ENCODE peak calls at places on chromosome 18, in five cellular contexts. One of them, this sample, is unnamed.

GRCh38 chr18:9894454-9895068 is 8.8 kb downstream of the TXNDC2 start:
- DNase-seq in C1 segment of cervical spinal cord: no peak
- DNase-seq in NT2/D1: no peak
- DNase-seq in progenitor cell of endocrine pancreas: no peak
- DNase-seq in astrocyte of the cerebellum: no peak
- DNase-seq in this sample: no peak

GRCh38 chr18:22219568-22220355 is 50.4 kb downstream of the GATA6 start:
- DNase-seq in C1 segment of cervical spinal cord: no peak
- DNase-seq in NT2/D1: no peak
- DNase-seq in progenitor cell of endocrine pancreas: no peak
- DNase-seq in astrocyte of the cerebellum: no peak
- DNase-seq in this sample: no peak

GRCh38 chr18:47036298-47036874 is 965 bp upstream of the ELOA2 start:
- DNase-seq in C1 segment of cervical spinal cord: no peak
- DNase-seq in NT2/D1: peak
- DNase-seq in progenitor cell of endocrine pancreas: no peak
- DNase-seq in astrocyte of the cerebellum: no peak
- DNase-seq in this sample: no peak

GRCh38 chr18:63887424-63887823 is at the start of gene SERPINB2:
- DNase-seq in C1 segment of cervical spinal cord: no peak
- DNase-seq in NT2/D1: no peak
- DNase-seq in progenitor cell of endocrine pancreas: no peak
- DNase-seq in astrocyte of the cerebellum: no peak
- DNase-seq in this sample: no peak

GRCh38 chr18:9996104-9996503 is 82.3 kb downstream of the VAPA start:
- DNase-seq in C1 segment of cervical spinal cord: no peak
- DNase-seq in NT2/D1: no peak
- DNase-seq in progenitor cell of endocrine pancreas: no peak
- DNase-seq in astrocyte of the cerebellum: no peak
- DNase-seq in this sample: no peak

GRCh38 chr18:79493801-79494211 is 98.1 kb downstream of the NFATC1 start:
- DNase-seq in C1 segment of cervical spinal cord: no peak
- DNase-seq in NT2/D1: no peak
- DNase-seq in progenitor cell of endocrine pancreas: no peak
- DNase-seq in astrocyte of the cerebellum: no peak
- DNase-seq in this sample: peak

GRCh38 chr18:8701546-8702118 is 3.7 kb upstream of the MTCL1 start:
- DNase-seq in C1 segment of cervical spinal cord: no peak
- DNase-seq in NT2/D1: no peak
- DNase-seq in progenitor cell of endocrine pancreas: no peak
- DNase-seq in astrocyte of the cerebellum: no peak
- DNase-seq in this sample: no peak

GRCh38 chr18:49301608-49302007 is 158.8 kb downstream of the DYM start:
- DNase-seq in C1 segment of cervical spinal cord: no peak
- DNase-seq in NT2/D1: no peak
- DNase-seq in progenitor cell of endocrine pancreas: no peak
- DNase-seq in astrocyte of the cerebellum: no peak
- DNase-seq in this sample: no peak

GRCh38 chr18:7021994-7022840 is 95.4 kb downstream of the LAMA1 start:
- DNase-seq in C1 segment of cervical spinal cord: no peak
- DNase-seq in NT2/D1: no peak
- DNase-seq in progenitor cell of endocrine pancreas: no peak
- DNase-seq in astrocyte of the cerebellum: peak
- DNase-seq in this sample: no peak

GRCh38 chr18:34794346-34794745 is 84.2 kb downstream of the DTNA start:
- DNase-seq in C1 segment of cervical spinal cord: no peak
- DNase-seq in NT2/D1: no peak
- DNase-seq in progenitor cell of endocrine pancreas: no peak
- DNase-seq in astrocyte of the cerebellum: no peak
- DNase-seq in this sample: no peak

GRCh38 chr18:12034241-12035100 is 53.2 kb downstream of the IMPA2 start:
- DNase-seq in C1 segment of cervical spinal cord: no peak
- DNase-seq in NT2/D1: no peak
- DNase-seq in progenitor cell of endocrine pancreas: no peak
- DNase-seq in astrocyte of the cerebellum: no peak
- DNase-seq in this sample: peak

GRCh38 chr18:79553154-79553553 is 126.4 kb upstream of the CTDP1 start:
- DNase-seq in C1 segment of cervical spinal cord: no peak
- DNase-seq in NT2/D1: no peak
- DNase-seq in progenitor cell of endocrine pancreas: no peak
- DNase-seq in astrocyte of the cerebellum: no peak
- DNase-seq in this sample: no peak

GRCh38 chr18:9117980-9118841 is 15.7 kb downstream of the NDUFV2 start:
- DNase-seq in C1 segment of cervical spinal cord: no peak
- DNase-seq in NT2/D1: no peak
- DNase-seq in progenitor cell of endocrine pancreas: no peak
- DNase-seq in astrocyte of the cerebellum: no peak
- DNase-seq in this sample: no peak

GRCh38 chr18:36095936-36096519 is 28.7 kb upstream of the RPRD1A start:
- DNase-seq in C1 segment of cervical spinal cord: no peak
- DNase-seq in NT2/D1: peak
- DNase-seq in progenitor cell of endocrine pancreas: no peak
- DNase-seq in astrocyte of the cerebellum: peak
- DNase-seq in this sample: no peak

GRCh38 chr18:58887613-58887963 is 22.9 kb downstream of the ZNF532 start:
- DNase-seq in C1 segment of cervical spinal cord: peak
- DNase-seq in NT2/D1: no peak
- DNase-seq in progenitor cell of endocrine pancreas: no peak
- DNase-seq in astrocyte of the cerebellum: no peak
- DNase-seq in this sample: peak

GRCh38 chr18:55247032-55247431 is 287.8 kb upstream of the CCDC68 start:
- DNase-seq in C1 segment of cervical spinal cord: no peak
- DNase-seq in NT2/D1: no peak
- DNase-seq in progenitor cell of endocrine pancreas: no peak
- DNase-seq in astrocyte of the cerebellum: no peak
- DNase-seq in this sample: no peak

GRCh38 chr18:75607701-75608100 is 180.2 kb upstream of the SMIM21 start:
- DNase-seq in C1 segment of cervical spinal cord: no peak
- DNase-seq in NT2/D1: no peak
- DNase-seq in progenitor cell of endocrine pancreas: no peak
- DNase-seq in astrocyte of the cerebellum: peak
- DNase-seq in this sample: no peak

GRCh38 chr18:27921904-27922541 is 254.9 kb downstream of the CDH2 start:
- DNase-seq in C1 segment of cervical spinal cord: no peak
- DNase-seq in NT2/D1: peak
- DNase-seq in progenitor cell of endocrine pancreas: no peak
- DNase-seq in astrocyte of the cerebellum: peak
- DNase-seq in this sample: no peak

GRCh38 chr18:63016270-63016669 is 300.9 kb downstream of the PHLPP1 start:
- DNase-seq in C1 segment of cervical spinal cord: peak
- DNase-seq in NT2/D1: peak
- DNase-seq in progenitor cell of endocrine pancreas: no peak
- DNase-seq in astrocyte of the cerebellum: peak
- DNase-seq in this sample: no peak

GRCh38 chr18:48829443-48830149 is 121.2 kb downstream of the SMAD7 start:
- DNase-seq in C1 segment of cervical spinal cord: no peak
- DNase-seq in NT2/D1: no peak
- DNase-seq in progenitor cell of endocrine pancreas: no peak
- DNase-seq in astrocyte of the cerebellum: no peak
- DNase-seq in this sample: no peak

GRCh38 chr18:59783138-59783537 is 85.9 kb upstream of the CCBE1 start:
- DNase-seq in C1 segment of cervical spinal cord: no peak
- DNase-seq in NT2/D1: peak
- DNase-seq in progenitor cell of endocrine pancreas: no peak
- DNase-seq in astrocyte of the cerebellum: peak
- DNase-seq in this sample: no peak

GRCh38 chr18:75421656-75422055 is 5.8 kb downstream of the SMIM21 start:
- DNase-seq in C1 segment of cervical spinal cord: no peak
- DNase-seq in NT2/D1: no peak
- DNase-seq in progenitor cell of endocrine pancreas: no peak
- DNase-seq in astrocyte of the cerebellum: no peak
- DNase-seq in this sample: no peak

GRCh38 chr18:6310714-6311113 is 104.0 kb downstream of the L3MBTL4 start:
- DNase-seq in C1 segment of cervical spinal cord: no peak
- DNase-seq in NT2/D1: no peak
- DNase-seq in progenitor cell of endocrine pancreas: no peak
- DNase-seq in astrocyte of the cerebellum: no peak
- DNase-seq in this sample: no peak

GRCh38 chr18:25737710-25738251 is 352.6 kb downstream of the SS18 start:
- DNase-seq in C1 segment of cervical spinal cord: no peak
- DNase-seq in NT2/D1: no peak
- DNase-seq in progenitor cell of endocrine pancreas: no peak
- DNase-seq in astrocyte of the cerebellum: peak
- DNase-seq in this sample: no peak

GRCh38 chr18:74268175-74268574 is 23.6 kb downstream of the CYB5A start:
- DNase-seq in C1 segment of cervical spinal cord: no peak
- DNase-seq in NT2/D1: no peak
- DNase-seq in progenitor cell of endocrine pancreas: no peak
- DNase-seq in astrocyte of the cerebellum: no peak
- DNase-seq in this sample: no peak

GRCh38 chr18:77249583-77250500 is at the start of gene GALR1:
- DNase-seq in C1 segment of cervical spinal cord: no peak
- DNase-seq in NT2/D1: no peak
- DNase-seq in progenitor cell of endocrine pancreas: peak
- DNase-seq in astrocyte of the cerebellum: no peak
- DNase-seq in this sample: no peak

GRCh38 chr18:12742453-12742852 is 39.6 kb downstream of the PSMG2 start:
- DNase-seq in C1 segment of cervical spinal cord: no peak
- DNase-seq in NT2/D1: no peak
- DNase-seq in progenitor cell of endocrine pancreas: no peak
- DNase-seq in astrocyte of the cerebellum: no peak
- DNase-seq in this sample: no peak

GRCh38 chr18:75141166-75141565 is 67.8 kb downstream of the PTGR3 start:
- DNase-seq in C1 segment of cervical spinal cord: no peak
- DNase-seq in NT2/D1: no peak
- DNase-seq in progenitor cell of endocrine pancreas: no peak
- DNase-seq in astrocyte of the cerebellum: no peak
- DNase-seq in this sample: no peak

GRCh38 chr18:21181763-21182162 is 60.3 kb upstream of the GREB1L start:
- DNase-seq in C1 segment of cervical spinal cord: no peak
- DNase-seq in NT2/D1: no peak
- DNase-seq in progenitor cell of endocrine pancreas: no peak
- DNase-seq in astrocyte of the cerebellum: no peak
- DNase-seq in this sample: no peak

GRCh38 chr18:55783921-55784320 is 195.9 kb upstream of the TCF4 start:
- DNase-seq in C1 segment of cervical spinal cord: no peak
- DNase-seq in NT2/D1: no peak
- DNase-seq in progenitor cell of endocrine pancreas: no peak
- DNase-seq in astrocyte of the cerebellum: no peak
- DNase-seq in this sample: no peak

GRCh38 chr18:79926306-79926705 is 25.1 kb downstream of the SLC66A2 start:
- DNase-seq in C1 segment of cervical spinal cord: no peak
- DNase-seq in NT2/D1: no peak
- DNase-seq in progenitor cell of endocrine pancreas: no peak
- DNase-seq in astrocyte of the cerebellum: no peak
- DNase-seq in this sample: peak

GRCh38 chr18:79400091-79400590 is 4.4 kb downstream of the NFATC1 start:
- DNase-seq in C1 segment of cervical spinal cord: peak
- DNase-seq in NT2/D1: no peak
- DNase-seq in progenitor cell of endocrine pancreas: no peak
- DNase-seq in astrocyte of the cerebellum: no peak
- DNase-seq in this sample: peak

GRCh38 chr18:70322928-70323327 is 34.1 kb downstream of the SOCS6 start:
- DNase-seq in C1 segment of cervical spinal cord: no peak
- DNase-seq in NT2/D1: no peak
- DNase-seq in progenitor cell of endocrine pancreas: no peak
- DNase-seq in astrocyte of the cerebellum: peak
- DNase-seq in this sample: no peak

GRCh38 chr18:63514326-63514725 is 27.8 kb upstream of the SERPINB12 start:
- DNase-seq in C1 segment of cervical spinal cord: no peak
- DNase-seq in NT2/D1: no peak
- DNase-seq in progenitor cell of endocrine pancreas: no peak
- DNase-seq in astrocyte of the cerebellum: no peak
- DNase-seq in this sample: no peak